ENCODE peak calls at places on chromosomes 12 and 14, in four cellular contexts. O is cardiac fibroblast, U is A549, E is ovary. B is an unnamed sample.

GRCh38 chr12:94789510-94790225 is 139.3 kb upstream of the TMCC3 start:
- DNase-seq in O (no peak), U (no peak), E (no peak), B (no peak)

GRCh38 chr12:115885040-115885439 is 392.5 kb downstream of the MED13L start:
- DNase-seq in O (no peak), U (no peak), E (no peak), B (no peak)

GRCh38 chr14:55964081-55964480 is 154.1 kb upstream of the PELI2 start:
- DNase-seq in O (no peak), U (no peak), E (no peak), B (no peak)

GRCh38 chr12:24396266-24396665 is 446.8 kb upstream of the SOX5 start:
- DNase-seq in O (no peak), U (no peak), E (no peak), B (no peak)

GRCh38 chr12:13205809-13206559 is 9.5 kb downstream of the EMP1 start:
- DNase-seq in O (peak; percentile 96), U (peak; percentile 40), E (no peak), B (no peak)

GRCh38 chr12:2772370-2772769 is 22.4 kb upstream of the FKBP4 start:
- DNase-seq in O (no peak), U (no peak), E (no peak), B (no peak)

GRCh38 chr12:45014396-45014795 is 36.5 kb downstream of the DBX2 start:
- DNase-seq in O (no peak), U (no peak), E (no peak), B (no peak)

GRCh38 chr14:92302481-92302880 is 20.5 kb upstream of the SLC24A4 start:
- DNase-seq in O (no peak), U (no peak), E (no peak), B (no peak)

GRCh38 chr12:111430418-111431353 is 25.0 kb downstream of the SH2B3 start:
- DNase-seq in O (no peak), U (no peak), E (no peak), B (no peak)

GRCh38 chr12:15446798-15447197 is 124.5 kb downstream of the PTPRO start:
- DNase-seq in O (no peak), U (peak; percentile 3), E (no peak), B (no peak)

GRCh38 chr12:82359115-82359478 is 768 bp downstream of the METTL25 start:
- DNase-seq in O (peak; percentile 6), U (no peak), E (peak; percentile 36), B (no peak)

GRCh38 chr12:3492868-3493224 is 1.8 kb downstream of the PRMT8 start:
- DNase-seq in O (no peak), U (no peak), E (no peak), B (no peak)

GRCh38 chr14:34050606-34051005 is 99.7 kb upstream of the EGLN3 start:
- DNase-seq in O (no peak), U (no peak), E (no peak), B (no peak)

GRCh38 chr12:100842156-100842555 is 47.6 kb downstream of the ANO4 start:
- DNase-seq in O (no peak), U (no peak), E (no peak), B (no peak)

GRCh38 chr14:21104448-21105060 is 3.7 kb downstream of the TMEM253 start:
- DNase-seq in O (peak; percentile 87), U (peak; percentile 69), E (peak; percentile 80), B (no peak)

GRCh38 chr14:96390965-96391292 is 999 bp upstream of the AK7 start:
- DNase-seq in O (no peak), U (no peak), E (no peak), B (no peak)

GRCh38 chr12:84779169-84779568 is 133.4 kb downstream of the SLC6A15 start:
- DNase-seq in O (no peak), U (no peak), E (no peak), B (no peak)

GRCh38 chr14:103123128-103123633 is at the start of gene TNFAIP2:
- DNase-seq in O (peak; percentile 38), U (no peak), E (no peak), B (no peak)

GRCh38 chr12:120534703-120535655 is 823 bp downstream of the RNF10 start:
- DNase-seq in O (peak; percentile 70), U (peak; percentile 64), E (peak; percentile 60), B (peak; percentile 91)
- TF ChIP-seq CTCF in O (no peak), U (no peak), E (no peak), B (peak; percentile 39)

GRCh38 chr14:68782091-68782981 is 10.5 kb downstream of the ZFP36L1 start:
- DNase-seq in O (no peak), U (no peak), E (peak; percentile 71), B (no peak)
- TF ChIP-seq CTCF in O (no peak), U (no peak), E (no peak), B (no peak)

GRCh38 chr12:68361953-68362352 is 29.8 kb upstream of the MDM1 start:
- DNase-seq in O (no peak), U (no peak), E (no peak), B (no peak)
- TF ChIP-seq CTCF in O (no peak), U (no peak), E (no peak), B (no peak)

DNA sequence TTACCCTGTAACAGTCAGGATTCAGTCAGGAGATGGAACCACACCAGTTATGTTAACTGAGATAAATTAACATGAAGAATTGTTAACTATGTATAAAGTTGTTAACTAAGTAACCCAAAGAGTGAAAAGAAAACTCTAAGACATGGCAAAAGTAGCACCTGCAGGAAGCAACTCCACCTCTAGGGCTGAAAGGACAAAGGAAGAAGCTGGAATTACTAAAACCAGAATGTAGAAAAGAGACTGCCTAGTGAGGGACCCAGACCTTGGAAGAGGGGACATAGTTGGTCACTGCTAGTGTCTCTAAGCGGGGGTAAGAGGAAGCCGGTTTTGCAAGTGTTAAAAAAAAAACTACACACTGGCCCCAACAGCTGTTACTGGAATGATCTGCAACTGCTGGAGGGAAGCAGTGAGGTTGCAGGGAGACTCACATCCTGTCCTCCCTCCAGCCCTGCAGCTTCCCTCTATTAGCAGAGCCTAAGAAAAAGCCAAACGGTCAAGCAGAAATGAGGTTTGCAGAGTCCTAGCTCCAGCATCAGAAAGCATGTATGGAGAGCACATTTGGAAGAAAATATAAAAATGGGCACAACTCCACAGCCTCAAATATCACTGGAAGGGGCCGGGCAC is 39.7 kb downstream of the GPR135 start:
- DNase-seq in O (peak; percentile 78), U (no peak), E (no peak), B (no peak)
- TF ChIP-seq CTCF in O (peak; percentile 31), U (no peak), E (no peak), B (peak; percentile 28)

DNA sequence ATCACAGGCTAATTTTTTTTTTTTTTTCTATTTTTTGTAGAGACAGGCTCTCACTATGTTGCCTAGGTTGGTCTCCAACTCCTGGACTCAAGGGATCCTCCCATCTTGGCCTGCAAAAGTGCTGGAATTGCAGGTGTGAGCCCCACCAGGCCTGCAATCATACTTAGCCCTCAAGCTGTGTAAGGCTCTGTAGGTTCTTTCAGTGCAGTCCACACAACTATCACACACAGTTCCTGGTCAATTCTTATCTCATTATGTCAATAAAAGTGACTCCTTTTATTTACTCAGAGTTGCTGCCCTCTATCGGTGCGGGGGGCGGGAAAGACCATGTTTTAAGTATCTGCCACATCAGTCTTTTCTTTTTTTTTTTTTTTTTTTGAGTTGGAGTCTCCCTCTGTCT is 29.0 kb downstream of the SLC2A3 start:
- DNase-seq in O (peak; percentile 44), U (peak; percentile 90), E (no peak), B (no peak)
- TF ChIP-seq CTCF in O (peak; percentile 49), U (peak; percentile 53), E (no peak), B (peak; percentile 71)

DNA sequence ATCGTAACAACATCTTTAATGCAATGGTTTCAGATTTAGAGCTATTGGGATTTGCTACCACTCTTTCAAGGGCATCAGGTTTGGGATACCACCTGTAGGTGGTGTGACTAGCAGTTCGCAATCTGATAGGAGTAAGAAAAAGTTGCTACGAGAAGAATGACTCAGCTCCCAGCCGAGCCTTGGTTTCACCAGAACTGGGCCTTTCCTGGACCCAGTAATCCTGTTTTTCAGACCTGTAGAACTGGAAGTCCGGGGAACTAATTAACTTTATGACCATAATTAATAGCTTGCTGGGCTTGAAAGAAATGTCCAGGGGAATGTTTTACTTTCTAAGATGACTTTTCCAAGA is 770 bp downstream of the ABHD4 start:
- DNase-seq in O (peak; percentile 54), U (peak; percentile 81), E (no peak), B (no peak)
- TF ChIP-seq CTCF in O (peak; percentile 37), U (peak; percentile 37), E (no peak), B (peak; percentile 76)

DNA sequence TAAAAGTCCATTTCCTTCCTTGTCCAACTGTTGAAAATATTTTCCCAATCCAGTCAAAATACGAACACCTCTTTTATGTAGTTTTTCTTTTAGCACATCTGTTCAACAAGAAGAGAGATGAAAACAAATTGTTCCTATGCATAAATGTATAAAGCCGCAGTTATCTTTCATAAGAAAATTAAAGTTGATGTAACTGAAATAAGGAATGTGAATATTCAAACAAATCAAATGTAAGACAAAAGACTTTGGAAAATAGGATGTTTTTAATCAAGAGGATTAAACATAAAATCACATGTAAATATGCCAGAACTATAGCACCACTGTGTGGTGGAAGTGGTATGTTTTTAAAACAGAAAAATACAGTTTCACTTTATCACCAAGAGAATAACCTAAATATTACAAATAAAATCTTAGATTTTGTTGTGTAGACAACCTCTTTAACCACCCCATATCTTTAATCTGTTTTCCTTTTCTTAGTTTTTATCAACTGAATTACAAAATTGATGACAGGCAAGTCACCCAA is 40.4 kb downstream of the CAPS2 start:
- DNase-seq in O (peak; percentile 27), U (no peak), E (no peak), B (no peak)
- TF ChIP-seq CTCF in O (peak; percentile 17), U (peak; percentile 57), E (no peak), B (peak; percentile 84)